ENCODE peak calls at places on chromosomes 13 and 19, in five cellular contexts. H is cardiac fibroblast, B is ascending aorta, R is left cardiac atrium, U is HFFc6. A is an unnamed sample.

GRCh38 chr19:29442094-29442493 is 83.7 kb upstream of the VSTM2B start:
- DNase-seq in H (no peak), B (no peak), R (no peak), U (no peak), A (no peak)

GRCh38 chr13:111429064-111429558 is 108.7 kb downstream of the TEX29 start:
- DNase-seq in H (peak; percentile 36), B (no peak), R (no peak), U (peak; percentile 20), A (no peak)

GRCh38 chr13:109297628-109298027 is 488.8 kb downstream of the IRS2 start:
- DNase-seq in H (peak; percentile 92), B (no peak), R (no peak), U (peak; percentile 94), A (no peak)

GRCh38 chr19:18543814-18544475 is 572 bp upstream of the FKBP8 start:
- DNase-seq in H (peak; percentile 77), B (peak; percentile 26), R (no peak), U (peak; percentile 52), A (peak; percentile 53)

GRCh38 chr13:74335370-74335769 is 201.2 kb upstream of the KLF12 start:
- DNase-seq in H (no peak), B (no peak), R (no peak), U (no peak), A (no peak)

GRCh38 chr19:18648971-18649310 is 12.1 kb downstream of the KLHL26 start:
- DNase-seq in H (no peak), B (no peak), R (peak; percentile 59), U (peak; percentile 21), A (peak; percentile 59)

GRCh38 chr13:43698743-43699142 is 88.0 kb downstream of the ENOX1 start:
- DNase-seq in H (peak; percentile 63), B (no peak), R (no peak), U (peak; percentile 24), A (no peak)

GRCh38 chr19:1041835-1042685 is 2.2 kb downstream of the ABCA7 start:
- DNase-seq in H (peak; percentile 50), B (no peak), R (peak; percentile 36), U (no peak), A (peak; percentile 41)

GRCh38 chr13:74301200-74302063 is 167.2 kb upstream of the KLF12 start:
- DNase-seq in H (peak; percentile 15), B (no peak), R (no peak), U (no peak), A (no peak)

GRCh38 chr13:43522788-43523187 is 264.0 kb downstream of the ENOX1 start:
- DNase-seq in H (peak; percentile 24), B (no peak), R (no peak), U (peak; percentile 21), A (no peak)

GRCh38 chr13:45092668-45093067 is 27.6 kb upstream of the GTF2F2 start:
- DNase-seq in H (no peak), B (no peak), R (no peak), U (peak; percentile 6), A (no peak)

GRCh38 chr13:66312312-66313087 is 917.6 kb downstream of the PCDH9 start:
- DNase-seq in H (peak; percentile 93), B (no peak), R (no peak), U (peak; percentile 60), A (no peak)

GRCh38 chr19:18424122-18424889 is 5.1 kb downstream of the SSBP4 start:
- DNase-seq in H (no peak), B (no peak), R (no peak), U (no peak), A (no peak)

GRCh38 chr13:33639640-33640080 is 178.3 kb upstream of the RFC3 start:
- DNase-seq in H (no peak), B (no peak), R (no peak), U (no peak), A (no peak)

GRCh38 chr13:73531014-73531413 is 472.2 kb downstream of the KLF5 start:
- DNase-seq in H (no peak), B (no peak), R (no peak), U (no peak), A (no peak)

GRCh38 chr13:71968025-71968424 is 101.0 kb upstream of the DACH1 start:
- DNase-seq in H (peak; percentile 33), B (no peak), R (no peak), U (no peak), A (no peak)

GRCh38 chr19:19459099-19459498 is 53.6 kb downstream of the GATAD2A start:
- DNase-seq in H (peak; percentile 45), B (no peak), R (no peak), U (peak; percentile 25), A (no peak)

GRCh38 chr13:61255035-61255796 is 160.4 kb downstream of the PCDH20 start:
- DNase-seq in H (peak; percentile 7), B (no peak), R (no peak), U (no peak), A (no peak)

GRCh38 chr19:57241181-57241580 is 749 bp downstream of the ZNF805 start:
- DNase-seq in H (peak; percentile 30), B (no peak), R (no peak), U (no peak), A (no peak)

GRCh38 chr13:70098669-70099068 is 9.0 kb upstream of the ATXN8OS start:
- DNase-seq in H (peak; percentile 3), B (no peak), R (no peak), U (no peak), A (no peak)

GRCh38 chr13:30061217-30061616 is 210.8 kb upstream of the UBL3 start:
- DNase-seq in H (no peak), B (no peak), R (no peak), U (no peak), A (no peak)

GRCh38 chr19:3976495-3977241 is 5.8 kb upstream of the DAPK3 start:
- DNase-seq in H (no peak), B (no peak), R (no peak), U (no peak), A (no peak)

GRCh38 chr19:33234736-33235135 is 9.1 kb upstream of the SLC7A10 start:
- DNase-seq in H (no peak), B (no peak), R (no peak), U (no peak), A (peak; percentile 12)